ENCODE peak calls at places on chromosomes 12 and 14, in seven cellular contexts. V is testis; A is CD8-positive, alpha-beta T cell; U is right lobe of liver; C is kidney; G is OCI-LY7; X is tibial artery. F is an unnamed sample. For H3K9me3, the result is how much of the 10 kb centered on the place peaks cover.

GRCh38 chr12:62210422-62210821 is 49.8 kb upstream of the USP15 start:
- DNase-seq in X (peak), A (peak), V (peak), C (no peak), G (peak), U (peak), F (peak)

GRCh38 chr12:124311292-124312109 is 16.6 kb downstream of the RFLNA start:
- DNase-seq in G (no peak), C (no peak), A (no peak), V (no peak), X (no peak), U (no peak), F (no peak)

GRCh38 chr14:80223696-80224465 is 12.6 kb upstream of the DIO2 start:
- DNase-seq in G (no peak), V (no peak), X (no peak), A (no peak), C (no peak), U (no peak), F (no peak)

GRCh38 chr12:30466093-30466492 is 229.6 kb downstream of the IPO8 start:
- DNase-seq in V (no peak), X (no peak), A (no peak), G (no peak), U (no peak), C (no peak), F (no peak)

GRCh38 chr12:113860950-113861349 is 105.2 kb downstream of the RBM19 start:
- DNase-seq in U (no peak), C (no peak), A (no peak), X (no peak), G (no peak), V (no peak), F (no peak)

GRCh38 chr12:57226588-57227314 is 2.8 kb upstream of the SHMT2 start:
- DNase-seq in U (no peak), C (no peak), X (no peak), A (no peak), G (peak), V (no peak), F (no peak)

GRCh38 chr12:45130881-45131281 is 80.0 kb upstream of the DBX2 start:
- DNase-seq in U (peak), A (peak), C (no peak), V (peak), X (no peak), G (peak), F (no peak)

GRCh38 chr12:131915000-131915689 is 13.9 kb upstream of the PUS1 start:
- DNase-seq in C (no peak), V (no peak), X (no peak), A (no peak), U (no peak), G (no peak), F (no peak)

GRCh38 chr12:93011100-93011499 is 82.0 kb upstream of the EEA1 start:
- DNase-seq in G (no peak), C (no peak), V (no peak), X (no peak), U (no peak), A (no peak), F (no peak)

GRCh38 chr14:100764716-100765115 is 38.0 kb downstream of the DLK1 start:
- DNase-seq in X (peak), C (no peak), G (no peak), A (no peak), V (no peak), U (no peak), F (no peak)

GRCh38 chr14:83164016-83164415 is 1630.4 kb upstream of the SEL1L start:
- DNase-seq in A (no peak), G (no peak), X (no peak), U (no peak), V (no peak), C (no peak), F (no peak)

GRCh38 chr14:64502476-64503183 is 1.0 kb downstream of the ZBTB25 start:
- DNase-seq in U (no peak), X (no peak), V (peak), A (no peak), G (peak), C (no peak), F (no peak)

GRCh38 chr12:138898-139534 is 72.4 kb downstream of the IQSEC3 start:
- DNase-seq in G (no peak), X (no peak), A (no peak), U (no peak), C (no peak), V (peak), F (peak)

GRCh38 chr12:103840399-103840880 is 594 bp downstream of the NT5DC3 start:
- DNase-seq in U (peak), V (peak), X (peak), A (no peak), G (peak), C (no peak), F (peak)

GRCh38 chr12:113292091-113292490 is 42.8 kb downstream of the SLC8B1 start:
- DNase-seq in V (no peak), U (no peak), C (no peak), A (no peak), X (no peak), G (no peak), F (no peak)

GRCh38 chr14:46417066-46417465 is 234.5 kb downstream of the RPL10L start:
- DNase-seq in U (no peak), G (no peak), C (no peak), X (no peak), A (no peak), V (no peak), F (no peak)

GRCh38 chr14:53855574-53855973 is 101.1 kb downstream of the BMP4 start:
- DNase-seq in V (no peak), C (no peak), X (no peak), A (no peak), U (no peak), G (no peak), F (no peak)

GRCh38 chr12:104985206-104985605 is 910 bp upstream of the NOPCHAP1 start:
- DNase-seq in U (no peak), V (no peak), C (no peak), X (no peak), G (no peak), A (no peak), F (no peak)

GRCh38 chr12:113860059-113860820 is 105.9 kb downstream of the RBM19 start:
- DNase-seq in V (no peak), G (no peak), U (no peak), X (no peak), A (no peak), C (no peak), F (no peak)

GRCh38 chr14:92600318-92601053 is 86.9 kb downstream of the RIN3 start:
- DNase-seq in C (no peak), X (no peak), U (no peak), G (no peak), A (no peak), V (no peak), F (no peak)

GRCh38 chr14:55303646-55304277 is 32.5 kb downstream of the FBXO34 start:
- DNase-seq in U (no peak), G (peak), X (no peak), V (no peak), C (no peak), A (no peak), F (no peak)

GRCh38 chr14:63752449-63753169 is 24.7 kb upstream of the SGPP1 start:
- DNase-seq in U (no peak), G (no peak), C (no peak), X (no peak), V (no peak), A (no peak), F (no peak)

GRCh38 chr14:75181426-75182062 is 5.1 kb upstream of the TMED10 start:
- DNase-seq in V (no peak), C (no peak), X (no peak), G (no peak), A (no peak), U (no peak), F (no peak)

GRCh38 chr14:24347140-24347539 is 7.3 kb upstream of the RIPK3 start:
- DNase-seq in U (no peak), C (no peak), V (no peak), X (no peak), A (no peak), G (no peak), F (no peak)

GRCh38 chr12:2637371-2637770 is 157.4 kb upstream of the FKBP4 start:
- DNase-seq in U (no peak), V (no peak), G (no peak), A (no peak), C (peak), X (peak), F (no peak)

DNA sequence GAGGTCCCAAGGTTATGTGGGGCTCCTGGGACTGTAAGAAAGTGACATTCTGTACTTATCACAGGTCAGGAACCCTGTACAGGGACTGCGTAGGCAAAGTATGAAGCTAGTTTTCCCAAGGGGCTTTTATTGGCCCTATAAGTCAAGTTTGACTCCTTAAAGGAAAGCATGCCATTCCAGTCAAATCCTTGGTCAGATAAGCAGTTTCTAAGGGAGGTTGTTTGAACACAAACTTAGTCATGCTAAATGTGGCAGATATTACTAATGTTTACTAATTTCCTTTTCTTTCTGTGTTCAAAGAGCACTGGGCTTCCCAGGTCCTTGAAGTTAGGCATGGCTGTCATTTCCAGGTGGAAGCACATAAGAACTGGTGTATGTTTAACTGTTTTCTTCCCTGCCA is 472.4 kb downstream of the ATP23 start:
- DNase-seq in V (no peak), G (no peak), X (no peak), C (no peak), A (no peak), U (no peak), F (no peak)
- H3K27ac ChIP-seq in V (no peak), G (no peak), X (peak), C (no peak), A (no peak), U (no peak), F (no peak)

DNA sequence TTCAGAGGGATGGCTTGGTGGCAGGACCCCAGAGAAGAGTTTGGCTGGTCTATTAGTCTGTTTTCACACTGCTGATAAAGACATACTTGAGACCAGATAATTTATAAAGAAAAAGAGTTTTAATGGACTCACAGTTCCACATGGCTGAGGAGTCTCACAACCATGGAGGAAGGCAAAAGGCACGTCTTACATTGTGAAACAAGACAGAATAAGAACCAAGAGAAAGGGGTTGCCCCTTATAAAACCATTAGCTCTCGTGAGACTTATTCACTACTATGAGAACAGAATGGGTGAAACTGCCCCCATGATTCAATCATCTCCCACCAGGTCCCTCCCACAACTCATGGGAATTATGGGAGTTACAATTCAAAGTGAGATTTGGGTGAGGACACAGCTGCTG is 78.5 kb upstream of the SSTR1 start:
- DNase-seq in G (no peak), U (no peak), V (no peak), A (no peak), C (no peak), X (no peak), F (no peak)
- H3K9me3 ChIP-seq in G (under half), U (under half), V (under half), A (under half), C (under half), X (under half), F (under half)

GRCh38 chr14:102028733-102029132 is 58.1 kb downstream of the HSP90AA1 start:
- DNase-seq in A (no peak), V (no peak), X (no peak), G (no peak), U (no peak), C (peak), F (no peak)
- H3K4me3 ChIP-seq in A (no peak), V (no peak), X (no peak), G (no peak), U (no peak), C (no peak), F (no peak)

GRCh38 chr12:1206118-1206734 is 215.2 kb downstream of the ERC1 start:
- DNase-seq in U (no peak), V (no peak), G (peak), A (no peak), X (no peak), C (no peak), F (no peak)
- H3K27ac ChIP-seq in U (no peak), V (peak), G (peak), A (no peak), X (peak), C (no peak), F (no peak)

GRCh38 chr14:106060576-106060975 is 534.2 kb downstream of the TMEM121 start:
- DNase-seq in A (no peak), G (no peak), X (no peak), U (no peak), V (no peak), C (no peak), F (no peak)
- H3K9me3 ChIP-seq in A (under half), G (under half), X (under half), U (under half), V (under half), C (under half), F (under half)

GRCh38 chr12:109020750-109021380 is at the start of gene SVOP:
- DNase-seq in A (no peak), G (no peak), C (peak), U (peak), X (peak), V (peak), F (peak)
- H3K4me3 ChIP-seq in A (no peak), G (no peak), C (peak), U (no peak), X (no peak), V (no peak), F (no peak)

DNA sequence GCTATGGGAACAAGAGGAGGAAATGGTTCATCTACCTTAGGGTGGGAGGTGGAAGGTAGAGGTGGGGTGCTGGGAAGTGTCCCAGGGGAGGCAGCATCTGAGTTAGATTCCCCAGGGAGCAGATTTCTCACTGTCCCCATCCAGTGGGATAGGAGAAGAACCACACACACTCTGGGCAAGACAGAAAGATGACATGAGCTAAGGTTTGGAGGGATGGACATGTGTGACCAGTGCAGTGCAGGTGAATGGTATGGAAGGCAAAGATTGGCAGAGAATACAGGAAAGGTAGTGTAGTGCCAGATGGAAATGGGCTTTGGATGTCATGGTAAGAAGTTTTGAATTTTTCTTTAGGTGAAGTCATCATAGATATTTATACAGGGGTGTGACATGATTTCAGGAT is 11.3 kb upstream of the DUSP6 start:
- DNase-seq in X (no peak), U (no peak), C (no peak), V (no peak), A (no peak), G (no peak), F (no peak)
- H3K27ac ChIP-seq in X (no peak), U (no peak), C (no peak), V (no peak), A (no peak), G (no peak), F (no peak)

F was measured in lower lobe of right lung.